ENCODE peak calls at places on chromosome 16, in eight cellular contexts. A, H, B, C, X, P, W and G are unnamed samples.

GRCh38 chr16:1323296-1324239 is 9.9 kb upstream of the BAIAP3 start:
- DNase-seq in H (no peak), A (no peak), B (no peak), P (no peak), X (no peak), W (no peak), C (no peak), G (no peak)

GRCh38 chr16:63315229-63315628 is 1279.0 kb upstream of the CDH8 start:
- DNase-seq in P (no peak), X (no peak), C (no peak), W (no peak), H (no peak), A (no peak), B (no peak), G (no peak)

GRCh38 chr16:83738926-83739503 is 68.8 kb upstream of the HSBP1 start:
- DNase-seq in X (no peak), C (no peak), P (no peak), H (no peak), B (no peak), W (peak), A (peak), G (no peak)

GRCh38 chr16:88705746-88706287 is 391 bp downstream of the RNF166 start:
- DNase-seq in W (no peak), X (peak), H (no peak), A (no peak), C (no peak), P (no peak), B (no peak), G (no peak)

GRCh38 chr16:66081967-66082366 is 284.5 kb upstream of the CDH5 start:
- DNase-seq in H (no peak), B (no peak), X (peak), P (peak), C (no peak), A (peak), W (peak), G (no peak)

GRCh38 chr16:87661561-87661960 is 59.3 kb downstream of the JPH3 start:
- DNase-seq in W (peak), C (no peak), A (peak), P (no peak), B (no peak), H (no peak), X (peak), G (peak)

GRCh38 chr16:2689968-2690830 is 7.9 kb downstream of the KCTD5 start:
- DNase-seq in W (no peak), B (no peak), A (no peak), C (peak), H (no peak), X (no peak), P (no peak), G (no peak)

GRCh38 chr16:88437367-88437964 is 15.6 kb upstream of the ZFPM1 start:
- DNase-seq in C (peak), X (peak), A (peak), P (no peak), H (peak), B (no peak), W (no peak), G (peak)

GRCh38 chr16:87375426-87376135 is 8.0 kb downstream of the FBXO31 start:
- DNase-seq in P (no peak), W (peak), X (peak), C (no peak), H (no peak), B (no peak), A (peak), G (no peak)

GRCh38 chr16:3356118-3356517 is 429 bp downstream of the OR2C1 start:
- DNase-seq in W (no peak), H (no peak), B (no peak), X (no peak), A (no peak), P (no peak), C (no peak), G (no peak)

GRCh38 chr16:4217246-4218131 is 24.4 kb downstream of the SRL start:
- DNase-seq in P (no peak), C (no peak), W (peak), H (peak), B (peak), X (peak), A (peak), G (no peak)

GRCh38 chr16:1422076-1422475 is 1.5 kb upstream of the UQCC4 start:
- DNase-seq in A (no peak), C (no peak), X (no peak), W (no peak), H (no peak), P (no peak), B (no peak), G (no peak)

GRCh38 chr16:85029413-85029794 is 1.8 kb downstream of the KIAA0513 start:
- DNase-seq in P (no peak), H (no peak), C (no peak), B (no peak), W (no peak), A (peak), X (peak), G (peak)

GRCh38 chr16:84237994-84238750 is 1.6 kb downstream of the KCNG4 start:
- DNase-seq in P (no peak), H (no peak), C (no peak), W (no peak), A (no peak), B (no peak), X (no peak), G (no peak)

GRCh38 chr16:4945560-4946502 is 8.9 kb upstream of the PPL start:
- DNase-seq in X (peak), B (no peak), A (no peak), H (peak), C (peak), P (no peak), W (no peak), G (no peak)

GRCh38 chr16:84294196-84295142 is at the start of gene WFDC1:
- DNase-seq in B (no peak), C (peak), X (peak), P (no peak), A (peak), W (peak), H (no peak), G (no peak)

GRCh38 chr16:69775535-69775934 is 13.4 kb downstream of the WWP2 start:
- DNase-seq in H (no peak), P (no peak), C (no peak), B (no peak), X (no peak), A (no peak), W (no peak), G (no peak)

GRCh38 chr16:4775005-4775404 is 8.0 kb upstream of the ZNF500 start:
- DNase-seq in X (no peak), B (no peak), H (no peak), C (no peak), P (no peak), A (no peak), W (no peak), G (no peak)

GRCh38 chr16:6682142-6682811 is 650.4 kb upstream of the RBFOX1 start:
- DNase-seq in P (no peak), B (no peak), C (peak), W (no peak), X (no peak), H (peak), A (no peak), G (peak)

GRCh38 chr16:24991349-24991748 is 23.8 kb downstream of the ARHGAP17 start:
- DNase-seq in C (no peak), B (no peak), P (no peak), W (no peak), X (no peak), A (no peak), H (no peak), G (no peak)

GRCh38 chr16:11992594-11993524 is 16.3 kb downstream of the SNX29 start:
- DNase-seq in H (no peak), B (no peak), X (no peak), C (no peak), W (no peak), A (no peak), P (no peak), G (no peak)

GRCh38 chr16:72172105-72173034 is at the start of gene PMFBP1:
- DNase-seq in P (peak), H (peak), X (peak), B (peak), W (peak), C (no peak), A (peak), G (peak)

GRCh38 chr16:55630774-55631173 is 25.0 kb upstream of the SLC6A2 start:
- DNase-seq in C (no peak), B (no peak), H (no peak), P (no peak), X (no peak), W (no peak), A (no peak), G (no peak)
- TF ChIP-seq CTCF in C (no peak), B (no peak), H (no peak), P (no peak), X (no peak), W (no peak), A (no peak), G (no peak)

GRCh38 chr16:67174706-67175231 is 4.4 kb downstream of the NOL3 start:
- DNase-seq in W (no peak), H (no peak), X (no peak), A (no peak), C (no peak), B (no peak), P (no peak), G (no peak)
- H3K4me3 ChIP-seq in W (peak), H (peak), X (peak), A (no peak), C (peak), B (peak), P (peak), G (peak)

DNA sequence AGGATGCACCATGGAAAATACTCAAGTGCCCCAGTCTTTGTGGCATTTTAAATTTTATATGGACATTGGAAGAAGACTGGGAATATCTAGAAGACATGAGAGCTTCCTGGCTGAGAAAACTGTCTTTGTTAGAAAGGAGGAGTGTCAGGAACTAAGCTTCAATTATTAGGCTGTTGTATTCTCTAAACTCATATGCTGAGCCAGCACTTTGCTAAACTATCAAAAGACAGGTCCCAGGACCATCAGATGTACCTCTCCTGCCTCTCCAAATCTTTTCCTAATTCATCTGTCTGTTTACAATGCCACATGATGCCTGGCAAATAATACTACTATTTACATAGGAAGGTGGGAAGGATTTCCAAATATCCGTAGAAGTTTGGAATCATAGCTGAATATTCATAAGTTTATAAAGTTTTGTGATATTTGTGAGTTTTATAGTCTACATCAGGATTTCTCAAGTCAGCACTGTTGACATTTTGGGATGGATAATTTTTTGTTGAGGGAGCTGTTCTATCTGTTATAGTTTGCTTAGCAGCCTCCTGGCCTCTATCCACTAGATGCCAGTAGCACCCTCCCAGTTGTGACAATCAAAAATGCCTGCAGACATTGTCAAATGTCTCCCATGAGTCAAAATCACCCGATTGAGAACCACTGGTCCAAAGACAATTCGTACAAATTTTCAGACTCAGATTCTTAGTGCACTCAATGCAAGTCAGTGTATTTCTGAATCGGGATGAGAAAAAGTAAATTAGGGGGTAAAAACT is 61.2 kb upstream of the NETO2 start:
- DNase-seq in C (no peak), P (no peak), X (no peak), H (no peak), A (no peak), B (no peak), W (peak), G (no peak)
- TF ChIP-seq CTCF in C (no peak), P (peak), X (no peak), H (no peak), A (no peak), B (no peak), W (peak), G (peak)

GRCh38 chr16:49795513-49795912 is 60.4 kb downstream of the ZNF423 start:
- DNase-seq in X (no peak), C (no peak), B (no peak), P (no peak), H (no peak), A (no peak), W (no peak), G (no peak)
- H3K4me3 ChIP-seq in X (no peak), C (no peak), B (no peak), P (no peak), H (no peak), A (no peak), W (no peak), G (no peak)

DNA sequence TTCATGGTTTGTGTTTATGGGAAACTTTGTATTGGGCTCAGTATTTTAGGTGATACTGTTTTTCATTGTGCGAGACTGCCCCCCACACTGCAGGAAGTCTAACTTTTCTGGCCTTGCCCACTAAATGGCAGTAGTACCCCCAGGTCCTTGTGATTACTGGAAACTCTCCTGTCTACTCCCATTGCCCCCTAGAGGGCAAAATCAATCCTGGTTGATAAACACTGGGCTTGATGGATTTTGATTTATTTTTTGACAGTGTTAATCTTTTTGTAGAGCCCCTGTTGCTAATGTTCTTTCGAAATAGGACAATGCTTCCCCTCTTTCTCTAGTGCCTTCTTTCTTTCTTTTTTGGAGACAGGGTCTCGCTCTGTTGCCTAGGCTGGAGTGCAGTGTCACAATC is 15.5 kb downstream of the METTL9 start:
- DNase-seq in X (no peak), P (no peak), H (no peak), W (no peak), A (no peak), C (no peak), B (no peak), G (no peak)
- TF ChIP-seq CTCF in X (no peak), P (peak), H (no peak), W (peak), A (no peak), C (no peak), B (no peak), G (no peak)

GRCh38 chr16:46830417-46830901 is 521 bp downstream of the C16orf87 start:
- DNase-seq in B (no peak), P (no peak), A (no peak), C (peak), H (peak), X (peak), W (no peak), G (peak)
- H3K4me3 ChIP-seq in B (peak), P (peak), A (peak), C (peak), H (peak), X (peak), W (peak), G (peak)

GRCh38 chr16:55513616-55514015 is 4.7 kb downstream of the LPCAT2 start:
- DNase-seq in P (no peak), X (no peak), W (no peak), B (no peak), H (no peak), C (no peak), A (no peak), G (no peak)
- TF ChIP-seq CTCF in P (peak), X (no peak), W (peak), B (peak), H (no peak), C (no peak), A (no peak), G (no peak)

GRCh38 chr16:23071202-23072083 is 77.8 kb downstream of the USP31 start:
- DNase-seq in P (no peak), B (peak), X (no peak), H (no peak), C (no peak), W (peak), A (peak), G (no peak)

GRCh38 chr16:23074423-23074822 is 74.8 kb downstream of the USP31 start:
- DNase-seq in B (no peak), W (no peak), P (no peak), C (no peak), X (no peak), H (no peak), A (no peak), G (no peak)

GRCh38 chr16:23069844-23070243 is 79.4 kb downstream of the USP31 start:
- DNase-seq in B (no peak), H (no peak), A (no peak), C (no peak), P (no peak), X (no peak), W (no peak), G (no peak)

GRCh38 chr16:23072769-23073549 is 76.3 kb downstream of the USP31 start:
- DNase-seq in P (no peak), W (peak), C (no peak), X (peak), B (peak), H (no peak), A (peak), G (no peak)

DNA sequence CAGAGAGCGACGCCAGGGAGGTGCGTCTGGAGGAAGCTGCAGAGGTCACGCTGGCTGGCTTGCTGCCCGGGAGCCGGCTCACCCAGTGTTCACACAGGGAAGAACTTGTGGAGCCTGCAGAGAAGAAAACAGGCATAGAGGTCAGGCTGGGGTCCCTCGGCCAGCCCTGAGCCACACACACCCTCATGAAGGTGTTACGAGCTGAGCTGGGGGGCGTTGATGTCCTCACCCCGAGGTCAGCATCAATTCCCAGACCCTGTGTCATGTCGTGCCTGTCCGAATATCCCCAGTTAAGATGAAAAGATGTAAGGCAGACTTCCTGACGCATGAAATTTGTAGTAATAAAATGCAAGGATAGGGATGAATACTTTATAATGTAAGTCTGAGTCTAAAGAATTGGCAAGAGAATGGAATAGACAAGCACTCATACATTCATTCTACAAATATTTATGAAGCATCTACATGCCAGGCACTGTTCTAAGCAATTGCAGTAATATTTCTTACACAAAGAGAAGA is 77.1 kb downstream of the USP31 start:
- DNase-seq in B (peak), H (peak), W (peak), P (peak), A (peak), C (peak), X (no peak), G (no peak)
- H3K4me3 ChIP-seq in B (no peak), H (no peak), W (no peak), P (no peak), A (no peak), C (no peak), X (no peak), G (no peak)